ENCODE peak calls at places on chromosomes 11 and 22, in five cellular contexts. One of them, this sample, is unnamed.

GRCh38 chr11:17722000-17722643 is 2.8 kb downstream of the MYOD1 start:
- DNase-seq in HEK293T: peak; percentile 67
- DNase-seq in NT2/D1: no peak
- DNase-seq in GM12878: no peak
- DNase-seq in HepG2: no peak
- DNase-seq in this sample: no peak

GRCh38 chr11:8593935-8594909 is at the start of gene STK33:
- DNase-seq in HEK293T: peak; percentile 78
- DNase-seq in NT2/D1: peak; percentile 42
- DNase-seq in GM12878: no peak
- DNase-seq in HepG2: peak; percentile 43
- DNase-seq in this sample: peak; percentile 88

GRCh38 chr11:8775341-8776133 is 92.9 kb downstream of the RPL27A start:
- DNase-seq in HEK293T: no peak
- DNase-seq in NT2/D1: no peak
- DNase-seq in GM12878: no peak
- DNase-seq in HepG2: no peak
- DNase-seq in this sample: no peak

GRCh38 chr11:66264383-66264782 is 4.1 kb upstream of the RAB1B start:
- DNase-seq in HEK293T: no peak
- DNase-seq in NT2/D1: no peak
- DNase-seq in GM12878: no peak
- DNase-seq in HepG2: no peak
- DNase-seq in this sample: no peak

GRCh38 chr11:128585498-128586238 is 1.7 kb downstream of the ETS1 start:
- DNase-seq in HEK293T: no peak
- DNase-seq in NT2/D1: no peak
- DNase-seq in GM12878: no peak
- DNase-seq in HepG2: no peak
- DNase-seq in this sample: no peak

GRCh38 chr11:55707029-55707428 is 45.0 kb downstream of the OR4C6 start:
- DNase-seq in HEK293T: no peak
- DNase-seq in NT2/D1: peak; percentile 27
- DNase-seq in GM12878: peak; percentile 9
- DNase-seq in HepG2: peak; percentile 25
- DNase-seq in this sample: no peak

GRCh38 chr22:43109921-43110443 is 568 bp upstream of the BIK start:
- DNase-seq in HEK293T: no peak
- DNase-seq in NT2/D1: no peak
- DNase-seq in GM12878: no peak
- DNase-seq in HepG2: no peak
- DNase-seq in this sample: no peak

GRCh38 chr11:35390737-35391682 is 28.3 kb downstream of the SLC1A2 start:
- DNase-seq in HEK293T: no peak
- DNase-seq in NT2/D1: no peak
- DNase-seq in GM12878: peak; percentile 82
- DNase-seq in HepG2: peak; percentile 78
- DNase-seq in this sample: no peak

GRCh38 chr11:26992031-26992541 is 1.8 kb upstream of the FIBIN start:
- DNase-seq in HEK293T: no peak
- DNase-seq in NT2/D1: no peak
- DNase-seq in GM12878: no peak
- DNase-seq in HepG2: no peak
- DNase-seq in this sample: no peak

GRCh38 chr11:26994579-26995210 is 783 bp downstream of the FIBIN start:
- DNase-seq in HEK293T: no peak
- DNase-seq in NT2/D1: no peak
- DNase-seq in GM12878: no peak
- DNase-seq in HepG2: no peak
- DNase-seq in this sample: no peak

GRCh38 chr11:26996056-26996455 is 2.1 kb downstream of the FIBIN start:
- DNase-seq in HEK293T: no peak
- DNase-seq in NT2/D1: no peak
- DNase-seq in GM12878: no peak
- DNase-seq in HepG2: no peak
- DNase-seq in this sample: no peak

GRCh38 chr11:26993965-26994446 is at the start of gene FIBIN:
- DNase-seq in HEK293T: peak; percentile 60
- DNase-seq in NT2/D1: no peak
- DNase-seq in GM12878: no peak
- DNase-seq in HepG2: no peak
- DNase-seq in this sample: peak; percentile 61
- TF ChIP-seq SUZ12 in HEK293T: no peak
- TF ChIP-seq SUZ12 in NT2/D1: no peak
- TF ChIP-seq SUZ12 in GM12878: no peak
- TF ChIP-seq SUZ12 in HepG2: no peak
- TF ChIP-seq SUZ12 in this sample: no peak

GRCh38 chr11:45333506-45333971 is 47.4 kb upstream of the SYT13 start:
- DNase-seq in HEK293T: peak; percentile 40
- DNase-seq in NT2/D1: no peak
- DNase-seq in GM12878: no peak
- DNase-seq in HepG2: peak; percentile 15
- DNase-seq in this sample: no peak
- TF ChIP-seq SUZ12 in HEK293T: no peak
- TF ChIP-seq SUZ12 in NT2/D1: no peak
- TF ChIP-seq SUZ12 in GM12878: no peak
- TF ChIP-seq SUZ12 in HepG2: no peak
- TF ChIP-seq SUZ12 in this sample: no peak

DNA sequence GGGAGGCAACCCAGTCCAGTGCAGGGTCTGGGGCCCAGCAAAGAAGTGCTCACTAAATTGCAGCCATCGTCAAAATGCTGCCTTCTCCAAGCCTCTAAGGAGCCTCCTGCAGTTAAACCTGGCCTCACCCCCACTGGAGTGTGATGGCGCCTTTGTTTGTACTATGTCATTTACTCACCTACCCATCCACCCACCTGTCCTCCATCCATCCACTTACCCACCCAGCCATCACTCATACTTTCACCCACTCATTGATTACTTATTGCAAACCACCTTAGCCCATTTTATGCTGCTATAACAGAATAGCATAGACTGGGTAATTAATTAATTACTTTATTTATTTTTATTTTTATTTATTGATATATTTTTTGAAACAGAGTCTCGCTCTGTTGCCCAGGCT is 28.8 kb upstream of the PPFIA1 start:
- DNase-seq in HEK293T: no peak
- DNase-seq in NT2/D1: no peak
- DNase-seq in GM12878: no peak
- DNase-seq in HepG2: no peak
- DNase-seq in this sample: no peak
- TF ChIP-seq SUZ12 in HEK293T: no peak
- TF ChIP-seq SUZ12 in NT2/D1: no peak
- TF ChIP-seq SUZ12 in GM12878: no peak
- TF ChIP-seq SUZ12 in HepG2: no peak
- TF ChIP-seq SUZ12 in this sample: no peak

GRCh38 chr22:26430600-26430999 is 1.5 kb downstream of the ASPHD2 start:
- DNase-seq in HEK293T: no peak
- DNase-seq in NT2/D1: no peak
- DNase-seq in GM12878: no peak
- DNase-seq in HepG2: no peak
- DNase-seq in this sample: no peak

GRCh38 chr22:26431151-26431995 is 2.3 kb downstream of the ASPHD2 start:
- DNase-seq in HEK293T: no peak
- DNase-seq in NT2/D1: no peak
- DNase-seq in GM12878: peak; percentile 26
- DNase-seq in HepG2: no peak
- DNase-seq in this sample: no peak

GRCh38 chr22:26426924-26427323 is 2.1 kb upstream of the ASPHD2 start:
- DNase-seq in HEK293T: no peak
- DNase-seq in NT2/D1: no peak
- DNase-seq in GM12878: no peak
- DNase-seq in HepG2: no peak
- DNase-seq in this sample: no peak

GRCh38 chr22:26429458-26430238 is 588 bp downstream of the ASPHD2 start:
- DNase-seq in HEK293T: peak; percentile 45
- DNase-seq in NT2/D1: no peak
- DNase-seq in GM12878: no peak
- DNase-seq in HepG2: no peak
- DNase-seq in this sample: no peak

GRCh38 chr22:26428515-26429457 is at the start of gene ASPHD2:
- DNase-seq in HEK293T: peak; percentile 87
- DNase-seq in NT2/D1: no peak
- DNase-seq in GM12878: peak; percentile 81
- DNase-seq in HepG2: no peak
- DNase-seq in this sample: peak; percentile 75
- TF ChIP-seq SUZ12 in HEK293T: no peak
- TF ChIP-seq SUZ12 in NT2/D1: no peak
- TF ChIP-seq SUZ12 in GM12878: no peak
- TF ChIP-seq SUZ12 in HepG2: no peak
- TF ChIP-seq SUZ12 in this sample: no peak

GRCh38 chr11:12246169-12246568 is 131.2 kb upstream of the PARVA start:
- DNase-seq in HEK293T: no peak
- DNase-seq in NT2/D1: no peak
- DNase-seq in GM12878: no peak
- DNase-seq in HepG2: no peak
- DNase-seq in this sample: no peak

GRCh38 chr11:12249590-12250260 is 127.6 kb upstream of the PARVA start:
- DNase-seq in HEK293T: no peak
- DNase-seq in NT2/D1: no peak
- DNase-seq in GM12878: no peak
- DNase-seq in HepG2: no peak
- DNase-seq in this sample: no peak

GRCh38 chr11:12248330-12248729 is 129.0 kb upstream of the PARVA start:
- DNase-seq in HEK293T: no peak
- DNase-seq in NT2/D1: no peak
- DNase-seq in GM12878: no peak
- DNase-seq in HepG2: peak; percentile 69
- DNase-seq in this sample: no peak

GRCh38 chr11:12246989-12247388 is 130.4 kb upstream of the PARVA start:
- DNase-seq in HEK293T: no peak
- DNase-seq in NT2/D1: no peak
- DNase-seq in GM12878: no peak
- DNase-seq in HepG2: no peak
- DNase-seq in this sample: no peak

DNA sequence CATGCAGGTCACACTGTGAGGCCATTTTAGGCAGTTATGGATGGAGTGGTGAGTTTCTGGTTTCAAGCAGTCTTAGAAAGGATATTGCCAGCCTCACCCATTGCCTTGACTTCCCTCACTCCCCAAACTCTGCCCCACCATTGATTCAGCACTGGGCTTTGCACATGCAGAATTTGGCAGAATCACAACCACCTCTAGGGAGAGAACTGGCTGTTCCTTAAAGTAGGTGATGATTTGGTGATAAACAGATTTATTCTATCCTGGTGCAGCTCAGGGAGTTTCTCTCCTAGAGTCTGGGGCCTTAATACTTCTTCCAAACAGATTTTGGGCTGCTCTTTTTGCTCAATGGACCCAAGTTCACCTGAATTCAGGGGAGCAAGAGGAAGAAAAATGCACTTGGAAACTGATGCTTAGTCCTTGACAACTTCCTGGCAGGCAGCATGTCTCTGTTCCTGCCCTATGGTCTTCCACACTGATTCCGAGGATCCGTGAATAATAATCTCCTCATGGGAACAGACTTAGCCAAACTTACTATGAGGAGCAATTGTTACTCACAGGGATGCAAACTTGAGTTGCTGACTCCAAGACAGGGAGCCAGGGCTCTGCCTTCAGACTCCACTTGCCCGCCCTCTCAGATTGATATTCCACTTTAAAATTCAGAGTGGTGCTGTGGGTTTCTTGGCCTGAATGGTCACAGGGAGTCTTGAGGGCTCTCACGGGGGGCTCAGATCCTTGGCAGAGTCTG is 129.7 kb upstream of the PARVA start:
- DNase-seq in HEK293T: no peak
- DNase-seq in NT2/D1: no peak
- DNase-seq in GM12878: no peak
- DNase-seq in HepG2: no peak
- DNase-seq in this sample: no peak
- TF ChIP-seq SUZ12 in HEK293T: no peak
- TF ChIP-seq SUZ12 in NT2/D1: no peak
- TF ChIP-seq SUZ12 in GM12878: no peak
- TF ChIP-seq SUZ12 in HepG2: no peak
- TF ChIP-seq SUZ12 in this sample: no peak

DNA sequence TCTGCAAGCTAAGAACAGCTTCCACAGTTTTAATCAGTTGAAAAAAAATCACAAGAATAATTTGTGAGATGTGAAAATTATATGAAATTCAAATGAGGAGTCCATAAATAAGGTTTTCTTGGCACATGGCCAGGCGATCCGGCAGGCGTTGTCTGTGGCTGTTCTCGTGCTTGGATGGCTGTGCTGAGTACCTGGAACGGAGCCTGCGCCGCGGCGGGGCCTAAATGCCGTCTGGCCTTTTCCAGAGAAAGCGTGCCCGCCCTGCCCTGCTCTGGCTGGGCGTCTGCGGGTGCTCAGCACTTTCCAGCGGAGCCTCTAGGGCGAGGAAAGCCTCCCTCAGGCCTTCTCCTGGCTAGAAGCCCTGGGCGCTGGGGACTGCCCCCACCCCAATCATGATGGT is 41.8 kb downstream of the OSBPL5 start:
- DNase-seq in HEK293T: no peak
- DNase-seq in NT2/D1: no peak
- DNase-seq in GM12878: no peak
- DNase-seq in HepG2: no peak
- DNase-seq in this sample: no peak
- TF ChIP-seq SUZ12 in HEK293T: no peak
- TF ChIP-seq SUZ12 in NT2/D1: no peak
- TF ChIP-seq SUZ12 in GM12878: no peak
- TF ChIP-seq SUZ12 in HepG2: no peak
- TF ChIP-seq SUZ12 in this sample: no peak

GRCh38 chr22:39016592-39016991 is 2.5 kb downstream of the APOBEC3C start:
- DNase-seq in HEK293T: no peak
- DNase-seq in NT2/D1: no peak
- DNase-seq in GM12878: no peak
- DNase-seq in HepG2: no peak
- DNase-seq in this sample: no peak

GRCh38 chr22:39010946-39011625 is 3.0 kb upstream of the APOBEC3C start:
- DNase-seq in HEK293T: no peak
- DNase-seq in NT2/D1: no peak
- DNase-seq in GM12878: no peak
- DNase-seq in HepG2: no peak
- DNase-seq in this sample: no peak

GRCh38 chr22:39017596-39018365 is 3.1 kb upstream of the APOBEC3D start:
- DNase-seq in HEK293T: no peak
- DNase-seq in NT2/D1: no peak
- DNase-seq in GM12878: no peak
- DNase-seq in HepG2: no peak
- DNase-seq in this sample: no peak

GRCh38 chr22:39012525-39013516 is 1.2 kb upstream of the APOBEC3C start:
- DNase-seq in HEK293T: no peak
- DNase-seq in NT2/D1: no peak
- DNase-seq in GM12878: no peak
- DNase-seq in HepG2: no peak
- DNase-seq in this sample: no peak

GRCh38 chr22:39013923-39014722 is at the start of gene APOBEC3C:
- DNase-seq in HEK293T: peak; percentile 58
- DNase-seq in NT2/D1: no peak
- DNase-seq in GM12878: peak; percentile 79
- DNase-seq in HepG2: peak; percentile 75
- DNase-seq in this sample: peak; percentile 68
- TF ChIP-seq SUZ12 in HEK293T: no peak
- TF ChIP-seq SUZ12 in NT2/D1: no peak
- TF ChIP-seq SUZ12 in GM12878: no peak
- TF ChIP-seq SUZ12 in HepG2: no peak
- TF ChIP-seq SUZ12 in this sample: no peak

DNA sequence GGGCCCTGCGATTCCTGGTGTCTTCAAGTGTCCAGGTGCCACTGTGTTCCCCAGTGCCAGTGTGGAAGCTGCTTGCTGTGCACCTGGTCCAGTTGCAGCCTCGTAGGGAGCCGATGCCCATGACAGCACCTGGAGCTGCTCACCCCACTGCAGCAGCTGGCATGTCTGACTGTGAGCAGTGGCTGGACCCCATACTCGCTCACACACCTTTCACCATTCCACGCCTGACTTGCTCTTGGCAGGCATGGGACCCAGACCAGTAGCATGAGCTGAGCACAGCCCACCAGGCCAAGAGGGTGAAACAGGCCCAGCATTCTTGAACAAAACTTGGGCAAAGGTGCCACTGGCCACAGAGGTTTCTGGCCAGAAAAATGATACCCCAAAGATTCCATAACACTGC is 124.5 kb upstream of the THY1 start:
- DNase-seq in HEK293T: no peak
- DNase-seq in NT2/D1: no peak
- DNase-seq in GM12878: no peak
- DNase-seq in HepG2: no peak
- DNase-seq in this sample: no peak
- TF ChIP-seq SUZ12 in HEK293T: no peak
- TF ChIP-seq SUZ12 in NT2/D1: no peak
- TF ChIP-seq SUZ12 in GM12878: no peak
- TF ChIP-seq SUZ12 in HepG2: no peak
- TF ChIP-seq SUZ12 in this sample: no peak

This sample was measured in H1.